ENCODE peak calls at places on chromosomes 6 and 20, in four cellular contexts. L is transverse colon, M is stomach, J is GM12878. V is an unnamed sample.

GRCh38 chr20:23641936-23642751 is 4.4 kb upstream of the CST3 start:
- DNase-seq in M (no peak), J (no peak), L (no peak), V (peak)

GRCh38 chr6:26537160-26537845 is 863 bp upstream of the HMGN4 start:
- DNase-seq in J (peak), L (peak), M (peak), V (peak)

GRCh38 chr6:35062676-35063574 is 78.2 kb downstream of the TCP11 start:
- DNase-seq in L (no peak), J (no peak), M (no peak), V (no peak)

GRCh38 chr6:35493307-35493983 is 3.4 kb downstream of the TEAD3 start:
- DNase-seq in M (no peak), J (no peak), L (no peak), V (no peak)

GRCh38 chr6:35665573-35665972 is 23.1 kb downstream of the FKBP5 start:
- DNase-seq in L (no peak), J (no peak), M (no peak), V (no peak)

GRCh38 chr20:3794701-3795420 is 1.2 kb upstream of the CDC25B start:
- DNase-seq in M (no peak), L (no peak), J (no peak), V (no peak)

GRCh38 chr6:129641344-129641743 is 68.6 kb downstream of the ARHGAP18 start:
- DNase-seq in M (no peak), L (no peak), J (no peak), V (no peak)

GRCh38 chr6:126083875-126084274 is 97.5 kb downstream of the TRMT11 start:
- DNase-seq in M (no peak), L (no peak), J (no peak), V (no peak)

GRCh38 chr6:110703010-110703905 is 112.0 kb downstream of the CDK19 start:
- DNase-seq in M (no peak), L (no peak), J (no peak), V (no peak)

GRCh38 chr20:20864346-20865096 is 152.1 kb upstream of the RALGAPA2 start:
- DNase-seq in M (no peak), J (no peak), L (no peak), V (no peak)

GRCh38 chr6:77292564-77293546 is 170.4 kb downstream of the HTR1B start:
- DNase-seq in J (no peak), L (no peak), M (no peak), V (no peak)

GRCh38 chr6:88358846-88359245 is 192.7 kb upstream of the CNR1 start:
- DNase-seq in L (no peak), J (no peak), M (no peak), V (no peak)

GRCh38 chr6:35044771-35045275 is 96.3 kb downstream of the TCP11 start:
- DNase-seq in J (no peak), L (peak), M (no peak), V (no peak)

GRCh38 chr20:39107741-39108140 is 145.6 kb downstream of the DHX35 start:
- DNase-seq in M (no peak), L (no peak), J (no peak), V (no peak)

GRCh38 chr6:25237579-25237978 is 41.6 kb upstream of the CARMIL1 start:
- DNase-seq in J (no peak), M (no peak), L (no peak), V (no peak)

GRCh38 chr6:27143474-27144026 is 104.0 kb upstream of the PRSS16 start:
- DNase-seq in J (no peak), M (no peak), L (no peak), V (no peak)

GRCh38 chr6:169072127-169073042 is 181.3 kb downstream of the THBS2 start:
- DNase-seq in J (no peak), M (no peak), L (no peak), V (no peak)

GRCh38 chr6:53066059-53066406 is 829 bp downstream of the FBXO9 start:
- DNase-seq in J (no peak), M (peak), L (peak), V (peak)

GRCh38 chr6:143079325-143079640 is 18.6 kb downstream of the AIG1 start:
- DNase-seq in J (no peak), M (no peak), L (no peak), V (no peak)

GRCh38 chr6:18216411-18216810 is 47.9 kb downstream of the DEK start:
- DNase-seq in L (no peak), M (no peak), J (no peak), V (no peak)

GRCh38 chr6:132673376-132674094 is 14.6 kb upstream of the TAAR1 start:
- DNase-seq in J (no peak), M (peak), L (peak), V (no peak)

GRCh38 chr6:45148711-45149341 is 179.3 kb upstream of the RUNX2 start:
- DNase-seq in J (no peak), L (no peak), M (no peak), V (no peak)

GRCh38 chr6:89255417-89255816 is 38.3 kb upstream of the GABRR1 start:
- DNase-seq in J (no peak), L (no peak), M (no peak), V (no peak)

GRCh38 chr6:33359331-33359730 is 32.3 kb upstream of the KIFC1 start:
- DNase-seq in J (no peak), M (no peak), L (no peak), V (no peak)

GRCh38 chr20:29086938-29087337 is 2170.5 kb upstream of the DEFB115 start:
- DNase-seq in J (no peak), M (no peak), L (no peak), V (no peak)

GRCh38 chr20:58970146-58970545 is 10.9 kb upstream of the NELFCD start:
- DNase-seq in L (no peak), M (no peak), J (no peak), V (no peak)

GRCh38 chr6:17490724-17491123 is 97.3 kb downstream of the CAP2 start:
- DNase-seq in J (no peak), L (no peak), M (no peak), V (no peak)

GRCh38 chr6:1591926-1592325 is 17.8 kb upstream of the FOXC1 start:
- DNase-seq in L (no peak), J (no peak), M (no peak), V (no peak)

GRCh38 chr6:145006914-145007313 is 721.8 kb downstream of the UTRN start:
- DNase-seq in J (no peak), L (no peak), M (no peak), V (no peak)

GRCh38 chr6:76839505-76839904 is 623.8 kb downstream of the HTR1B start:
- DNase-seq in L (no peak), M (no peak), J (no peak), V (no peak)

GRCh38 chr6:111030008-111031006 is 48.5 kb downstream of the RPF2 start:
- DNase-seq in L (peak), J (no peak), M (no peak), V (peak)

GRCh38 chr6:136338486-136338885 is 48.8 kb upstream of the BCLAF1 start:
- DNase-seq in L (no peak), J (no peak), M (peak), V (no peak)

GRCh38 chr6:66772785-66773184 is 1065.8 kb upstream of the EYS start:
- DNase-seq in J (no peak), L (no peak), M (no peak), V (no peak)

GRCh38 chr6:31356216-31356945 is 598 bp downstream of the HLA-B start:
- DNase-seq in J (no peak), M (peak), L (peak), V (peak)
- TF ChIP-seq POLR2AphosphoS5 in J (peak), M (no peak), L (no peak), V (no peak)

GRCh38 chr20:63483834-63484233 is 11.4 kb upstream of the KCNQ2 start:
- DNase-seq in L (no peak), M (no peak), J (no peak), V (no peak)
- TF ChIP-seq CTCF in L (no peak), M (no peak), J (no peak), V (no peak)

DNA sequence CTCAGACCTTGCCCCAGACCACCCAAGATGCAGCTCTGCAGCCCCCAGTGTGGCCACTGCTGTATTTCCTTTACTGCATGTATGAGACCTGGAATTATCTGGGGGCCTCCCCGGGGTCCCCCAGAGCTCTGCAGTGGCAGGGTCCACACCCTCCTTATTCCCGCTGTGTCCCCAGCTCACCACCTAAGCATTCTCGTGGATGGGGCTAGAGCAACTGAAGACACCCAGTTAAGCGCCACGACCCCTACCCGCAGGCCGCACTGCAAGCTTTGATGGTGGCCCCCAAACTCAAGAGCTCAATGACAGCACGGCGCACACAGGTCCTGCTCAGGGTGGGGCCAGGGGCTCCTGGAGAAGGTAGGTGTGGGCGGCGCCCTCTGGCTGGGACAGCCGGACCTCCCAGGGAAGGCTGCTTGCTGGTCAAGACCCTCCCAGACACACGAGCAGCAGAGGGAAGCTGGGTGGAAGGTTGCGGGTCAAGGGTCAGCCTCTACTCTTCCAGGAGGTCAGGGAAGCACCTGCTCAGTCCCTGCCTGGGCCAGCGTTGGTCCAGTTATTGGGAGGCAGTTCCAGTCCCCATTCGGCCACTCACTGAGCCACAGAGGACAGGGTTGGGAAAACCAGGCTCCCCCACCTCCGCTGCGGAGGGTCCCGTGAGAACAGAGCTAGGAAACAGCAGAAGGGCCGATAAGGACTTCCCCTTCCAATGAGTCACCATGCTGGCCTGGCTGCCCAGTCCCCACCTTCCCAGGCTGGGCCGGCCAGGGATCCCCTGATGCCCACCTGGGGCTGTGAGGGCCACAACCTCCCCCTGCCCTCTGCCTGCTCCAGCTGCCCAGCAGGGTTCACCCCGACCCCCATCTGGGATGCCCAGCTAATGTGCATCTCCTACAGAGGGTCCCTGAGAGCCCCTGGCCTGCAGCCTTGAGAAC is 2.9 kb downstream of the LAMA5 start:
- DNase-seq in L (peak), M (no peak), J (no peak), V (no peak)
- TF ChIP-seq POLR2AphosphoS5 in L (no peak), M (no peak), J (no peak), V (no peak)

DNA sequence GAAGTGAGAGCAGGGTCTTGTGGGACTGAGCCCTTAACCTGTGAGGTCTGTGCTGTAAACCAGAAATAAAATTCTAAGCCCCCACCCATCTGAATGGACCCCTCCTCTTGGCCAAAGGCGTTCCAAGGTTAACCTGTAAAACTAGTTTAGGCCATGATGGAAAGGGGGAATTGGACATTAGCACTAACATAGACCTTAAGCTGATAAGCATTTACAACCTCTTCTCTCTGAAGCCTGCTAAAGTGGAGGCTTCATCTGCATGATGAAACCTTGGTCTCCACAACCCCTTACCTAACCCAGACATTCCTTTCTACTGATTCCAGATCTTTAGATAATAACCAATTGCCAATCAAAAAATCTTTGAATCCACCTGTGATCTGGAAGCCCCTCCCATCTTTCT is 25.8 kb downstream of the PIGT start:
- DNase-seq in M (no peak), L (no peak), J (no peak), V (no peak)
- TF ChIP-seq CTCF in M (no peak), L (no peak), J (no peak), V (no peak)

GRCh38 chr6:30645989-30646388 is 944 bp upstream of the C6orf136 start:
- DNase-seq in J (no peak), L (no peak), M (no peak), V (no peak)

GRCh38 chr6:30644769-30645168 is 2.2 kb upstream of the C6orf136 start:
- DNase-seq in M (no peak), J (no peak), L (no peak), V (no peak)

GRCh38 chr6:30647802-30648460 is 998 bp downstream of the C6orf136 start:
- DNase-seq in L (no peak), M (no peak), J (no peak), V (no peak)

GRCh38 chr6:30646450-30647038 is 389 bp upstream of the C6orf136 start:
- DNase-seq in L (peak), M (peak), J (no peak), V (no peak)

GRCh38 chr6:30647039-30647801 is at the start of gene C6orf136:
- DNase-seq in L (peak), J (peak), M (peak), V (peak)
- TF ChIP-seq POLR2AphosphoS5 in L (no peak), J (peak), M (peak), V (peak)

DNA sequence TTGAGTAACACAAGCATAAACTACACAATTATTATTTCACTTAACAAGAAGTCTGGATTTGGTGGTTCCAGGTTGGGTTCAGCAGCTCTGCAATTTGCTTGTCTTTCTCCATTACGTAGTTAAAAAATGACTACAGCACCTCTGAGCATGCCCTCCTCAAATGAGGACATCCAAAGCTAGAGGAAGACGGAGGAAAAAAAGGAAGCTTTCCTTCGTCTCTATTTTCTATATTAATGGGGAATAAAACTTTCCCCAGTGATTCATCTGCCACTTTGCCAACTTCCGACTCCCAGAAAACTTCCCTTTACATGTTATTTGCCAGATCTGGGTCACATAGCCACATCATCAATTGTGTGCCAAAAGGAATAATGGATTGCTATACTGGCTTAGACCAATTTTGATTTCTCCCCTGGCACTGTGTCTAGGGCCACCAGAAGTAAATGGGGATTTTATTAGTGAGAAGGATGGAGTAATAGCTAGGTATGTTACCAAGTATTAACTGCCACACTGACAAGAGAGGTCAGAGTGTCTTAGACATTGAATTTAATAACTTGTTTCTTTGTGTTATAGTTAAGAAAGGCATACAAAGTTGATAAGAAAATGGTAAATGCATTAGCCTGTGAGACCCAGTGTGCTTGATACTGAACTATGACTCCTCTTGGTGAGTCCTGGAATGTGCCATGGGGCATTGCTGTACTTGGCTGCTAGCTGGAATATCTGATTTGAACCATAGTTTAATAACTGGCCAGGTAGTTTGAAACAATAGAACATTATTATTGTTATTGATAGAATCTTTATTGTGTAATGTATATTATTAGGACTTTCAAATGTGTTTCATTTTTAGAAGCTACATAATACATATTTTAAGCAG is 69.7 kb downstream of the ZFAND3 start:
- DNase-seq in J (no peak), L (no peak), M (no peak), V (no peak)
- TF ChIP-seq CTCF in J (no peak), L (no peak), M (no peak), V (no peak)

DNA sequence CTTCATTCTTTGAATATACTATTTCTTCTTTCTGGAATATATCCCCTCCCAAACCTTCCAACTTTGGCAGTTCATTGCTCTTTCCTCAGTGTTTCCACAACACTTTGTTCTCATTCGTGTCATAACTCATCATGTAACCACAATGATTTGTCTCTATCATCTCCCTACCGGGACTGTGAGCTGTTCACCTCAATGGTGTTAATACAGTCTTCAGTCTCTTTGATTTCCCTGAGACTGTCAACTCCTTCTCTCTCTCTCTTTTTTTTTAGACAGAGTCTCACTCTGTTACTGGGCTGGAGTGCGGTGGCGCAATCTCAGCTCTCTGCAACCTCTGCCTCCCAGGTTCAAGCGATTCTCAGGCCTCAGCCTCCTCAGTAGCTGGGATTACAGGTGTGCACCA is 2.5 kb upstream of the MMP24 start:
- DNase-seq in J (no peak), M (no peak), L (no peak), V (no peak)
- TF ChIP-seq POLR2AphosphoS5 in J (no peak), M (no peak), L (no peak), V (no peak)

V was measured in HL-60.